ENCODE peak calls at places on chromosomes 11 and 22, in seven cellular contexts. One of them, this sample, is unnamed.

GRCh38 chr11:43681543-43681942 is 1.0 kb downstream of the HSD17B12 start:
- DNase-seq in neuronal stem cell: no peak
- DNase-seq in A673: peak
- DNase-seq in CD4-positive, alpha-beta memory T cell: no peak
- DNase-seq in GM06990: no peak
- DNase-seq in heart right ventricle: no peak
- DNase-seq in AG04449: no peak
- DNase-seq in this sample: no peak

GRCh38 chr22:40567106-40567505 is 69.4 kb downstream of the MRTFA start:
- DNase-seq in AG04449: peak
- DNase-seq in CD4-positive, alpha-beta memory T cell: no peak
- DNase-seq in GM06990: no peak
- DNase-seq in A673: no peak
- DNase-seq in heart right ventricle: no peak
- DNase-seq in neuronal stem cell: no peak
- DNase-seq in this sample: no peak

GRCh38 chr11:2549491-2549875 is 104.7 kb downstream of the KCNQ1 start:
- DNase-seq in heart right ventricle: no peak
- DNase-seq in GM06990: no peak
- DNase-seq in CD4-positive, alpha-beta memory T cell: no peak
- DNase-seq in neuronal stem cell: no peak
- DNase-seq in A673: no peak
- DNase-seq in AG04449: no peak
- DNase-seq in this sample: no peak

GRCh38 chr22:35569916-35570315 is 29.3 kb downstream of the RASD2 start:
- DNase-seq in heart right ventricle: no peak
- DNase-seq in A673: no peak
- DNase-seq in CD4-positive, alpha-beta memory T cell: no peak
- DNase-seq in neuronal stem cell: no peak
- DNase-seq in GM06990: no peak
- DNase-seq in AG04449: no peak
- DNase-seq in this sample: no peak

GRCh38 chr22:45164217-45165123 is 745 bp downstream of the NUP50 start:
- DNase-seq in CD4-positive, alpha-beta memory T cell: no peak
- DNase-seq in A673: peak
- DNase-seq in AG04449: no peak
- DNase-seq in neuronal stem cell: peak
- DNase-seq in GM06990: peak
- DNase-seq in heart right ventricle: peak
- DNase-seq in this sample: no peak

GRCh38 chr11:79957702-79958101 is 516.9 kb upstream of the TENM4 start:
- DNase-seq in AG04449: no peak
- DNase-seq in CD4-positive, alpha-beta memory T cell: no peak
- DNase-seq in heart right ventricle: no peak
- DNase-seq in A673: no peak
- DNase-seq in neuronal stem cell: no peak
- DNase-seq in GM06990: no peak
- DNase-seq in this sample: no peak

GRCh38 chr11:43919852-43920597 is 22.4 kb upstream of the C11orf96 start:
- DNase-seq in GM06990: no peak
- DNase-seq in AG04449: no peak
- DNase-seq in CD4-positive, alpha-beta memory T cell: no peak
- DNase-seq in A673: no peak
- DNase-seq in heart right ventricle: peak
- DNase-seq in neuronal stem cell: no peak
- DNase-seq in this sample: no peak

GRCh38 chr11:76228122-76229000 is 22.1 kb upstream of the WNT11 start:
- DNase-seq in neuronal stem cell: no peak
- DNase-seq in CD4-positive, alpha-beta memory T cell: no peak
- DNase-seq in heart right ventricle: no peak
- DNase-seq in A673: no peak
- DNase-seq in GM06990: no peak
- DNase-seq in AG04449: no peak
- DNase-seq in this sample: no peak

GRCh38 chr11:2088746-2089535 is 50.2 kb downstream of the IGF2 start:
- DNase-seq in heart right ventricle: no peak
- DNase-seq in A673: no peak
- DNase-seq in GM06990: no peak
- DNase-seq in CD4-positive, alpha-beta memory T cell: no peak
- DNase-seq in neuronal stem cell: no peak
- DNase-seq in AG04449: no peak
- DNase-seq in this sample: no peak

DNA sequence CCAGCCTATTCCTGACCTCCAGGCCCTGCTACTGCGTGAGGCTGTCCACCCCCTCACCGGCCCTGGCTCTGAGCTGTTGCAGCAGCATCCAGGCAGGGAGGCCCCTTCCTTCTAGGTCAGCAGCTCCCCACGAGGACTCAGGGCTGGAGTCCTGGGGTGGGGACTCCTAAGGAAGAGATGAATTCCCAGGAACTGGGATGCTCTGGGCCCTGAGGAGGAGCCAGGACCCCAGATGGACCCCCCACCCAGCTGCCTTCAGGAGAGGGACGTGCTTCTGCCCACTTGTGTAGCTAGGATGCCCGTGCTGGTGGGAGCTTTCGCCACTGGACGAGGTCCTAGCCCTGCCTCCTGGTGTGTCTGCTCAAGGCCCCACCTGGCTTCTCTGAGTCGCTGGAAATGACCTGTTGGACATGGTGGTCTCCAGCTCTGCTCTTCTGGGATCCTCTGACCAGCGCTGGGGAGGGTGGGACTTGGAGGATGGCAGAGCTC is 10.3 kb downstream of the MRGPRF start:
- DNase-seq in A673: no peak
- DNase-seq in GM06990: no peak
- DNase-seq in neuronal stem cell: no peak
- DNase-seq in CD4-positive, alpha-beta memory T cell: no peak
- DNase-seq in AG04449: no peak
- DNase-seq in heart right ventricle: no peak
- DNase-seq in this sample: no peak
- H3K4me3 ChIP-seq in A673: no peak
- H3K4me3 ChIP-seq in GM06990: no peak
- H3K4me3 ChIP-seq in neuronal stem cell: no peak
- H3K4me3 ChIP-seq in CD4-positive, alpha-beta memory T cell: no peak
- H3K4me3 ChIP-seq in AG04449: no peak
- H3K4me3 ChIP-seq in heart right ventricle: no peak
- H3K4me3 ChIP-seq in this sample: no peak

GRCh38 chr22:23762866-23763578 is at the start of gene C22orf15:
- DNase-seq in A673: peak
- DNase-seq in heart right ventricle: no peak
- DNase-seq in CD4-positive, alpha-beta memory T cell: no peak
- DNase-seq in AG04449: no peak
- DNase-seq in GM06990: no peak
- DNase-seq in neuronal stem cell: no peak
- DNase-seq in this sample: no peak
- H3K4me3 ChIP-seq in A673: peak
- H3K4me3 ChIP-seq in heart right ventricle: peak
- H3K4me3 ChIP-seq in CD4-positive, alpha-beta memory T cell: peak
- H3K4me3 ChIP-seq in AG04449: peak
- H3K4me3 ChIP-seq in GM06990: peak
- H3K4me3 ChIP-seq in neuronal stem cell: no peak
- H3K4me3 ChIP-seq in this sample: peak

DNA sequence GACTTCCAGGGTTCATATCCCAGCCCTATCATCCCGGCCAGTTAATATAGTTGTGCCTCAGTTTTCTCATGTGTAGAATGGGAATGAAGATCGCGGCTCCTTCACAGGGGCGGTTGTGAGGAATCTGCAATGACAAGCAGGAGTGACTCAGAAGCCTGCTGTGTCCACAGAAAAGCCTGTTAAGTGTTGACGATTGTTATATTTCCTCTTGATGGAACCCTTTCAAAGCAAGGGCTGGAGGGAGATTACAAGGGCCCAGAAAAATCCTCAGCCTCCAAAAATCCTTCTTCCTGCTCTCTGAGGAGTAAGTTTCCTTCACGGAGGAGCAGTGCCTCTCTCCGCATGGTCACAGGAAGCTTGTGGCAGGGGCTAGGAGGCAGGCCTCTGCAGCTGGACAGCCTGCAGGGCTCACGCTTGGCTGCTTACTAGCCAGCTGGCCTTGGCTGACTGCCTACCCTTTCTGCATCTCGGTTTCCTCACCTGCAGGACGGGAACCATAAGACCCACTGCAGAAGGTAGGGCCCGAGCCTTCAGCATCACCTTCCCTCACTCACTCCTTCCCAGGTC is 63.4 kb downstream of the CACNG2 start:
- DNase-seq in GM06990: no peak
- DNase-seq in CD4-positive, alpha-beta memory T cell: no peak
- DNase-seq in heart right ventricle: no peak
- DNase-seq in neuronal stem cell: no peak
- DNase-seq in A673: no peak
- DNase-seq in AG04449: no peak
- DNase-seq in this sample: no peak
- H3K4me3 ChIP-seq in GM06990: no peak
- H3K4me3 ChIP-seq in CD4-positive, alpha-beta memory T cell: no peak
- H3K4me3 ChIP-seq in heart right ventricle: no peak
- H3K4me3 ChIP-seq in neuronal stem cell: no peak
- H3K4me3 ChIP-seq in A673: no peak
- H3K4me3 ChIP-seq in AG04449: no peak
- H3K4me3 ChIP-seq in this sample: no peak

DNA sequence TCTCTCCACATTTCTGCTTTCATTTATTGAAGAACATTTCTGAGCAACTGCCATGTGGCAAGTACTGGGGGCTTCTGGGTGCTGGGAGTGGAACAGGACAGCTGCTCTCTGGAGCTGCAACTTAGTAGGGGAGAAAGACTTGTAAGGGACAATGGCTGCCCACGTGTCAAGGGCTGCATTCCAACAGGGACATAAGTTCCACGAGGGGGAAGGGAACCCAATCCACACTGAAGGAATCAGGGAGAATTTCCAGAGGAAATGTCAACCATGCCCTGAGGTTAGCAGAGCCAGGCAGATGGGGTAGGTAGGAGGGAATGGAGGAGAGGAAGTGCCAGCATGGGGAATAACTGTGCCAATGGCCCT is 1.7 kb downstream of the MAPK8IP2 start:
- DNase-seq in CD4-positive, alpha-beta memory T cell: no peak
- DNase-seq in GM06990: no peak
- DNase-seq in heart right ventricle: no peak
- DNase-seq in neuronal stem cell: no peak
- DNase-seq in AG04449: no peak
- DNase-seq in A673: no peak
- DNase-seq in this sample: no peak
- H3K4me3 ChIP-seq in CD4-positive, alpha-beta memory T cell: no peak
- H3K4me3 ChIP-seq in GM06990: no peak
- H3K4me3 ChIP-seq in heart right ventricle: no peak
- H3K4me3 ChIP-seq in neuronal stem cell: no peak
- H3K4me3 ChIP-seq in AG04449: no peak
- H3K4me3 ChIP-seq in A673: no peak
- H3K4me3 ChIP-seq in this sample: no peak

GRCh38 chr11:60457576-60457975 is 1.9 kb downstream of the MS4A1 start:
- DNase-seq in GM06990: peak
- DNase-seq in A673: no peak
- DNase-seq in heart right ventricle: no peak
- DNase-seq in neuronal stem cell: no peak
- DNase-seq in CD4-positive, alpha-beta memory T cell: no peak
- DNase-seq in AG04449: no peak
- DNase-seq in this sample: no peak
- H3K4me3 ChIP-seq in GM06990: peak
- H3K4me3 ChIP-seq in A673: no peak
- H3K4me3 ChIP-seq in heart right ventricle: no peak
- H3K4me3 ChIP-seq in neuronal stem cell: no peak
- H3K4me3 ChIP-seq in CD4-positive, alpha-beta memory T cell: no peak
- H3K4me3 ChIP-seq in AG04449: no peak
- H3K4me3 ChIP-seq in this sample: no peak

DNA sequence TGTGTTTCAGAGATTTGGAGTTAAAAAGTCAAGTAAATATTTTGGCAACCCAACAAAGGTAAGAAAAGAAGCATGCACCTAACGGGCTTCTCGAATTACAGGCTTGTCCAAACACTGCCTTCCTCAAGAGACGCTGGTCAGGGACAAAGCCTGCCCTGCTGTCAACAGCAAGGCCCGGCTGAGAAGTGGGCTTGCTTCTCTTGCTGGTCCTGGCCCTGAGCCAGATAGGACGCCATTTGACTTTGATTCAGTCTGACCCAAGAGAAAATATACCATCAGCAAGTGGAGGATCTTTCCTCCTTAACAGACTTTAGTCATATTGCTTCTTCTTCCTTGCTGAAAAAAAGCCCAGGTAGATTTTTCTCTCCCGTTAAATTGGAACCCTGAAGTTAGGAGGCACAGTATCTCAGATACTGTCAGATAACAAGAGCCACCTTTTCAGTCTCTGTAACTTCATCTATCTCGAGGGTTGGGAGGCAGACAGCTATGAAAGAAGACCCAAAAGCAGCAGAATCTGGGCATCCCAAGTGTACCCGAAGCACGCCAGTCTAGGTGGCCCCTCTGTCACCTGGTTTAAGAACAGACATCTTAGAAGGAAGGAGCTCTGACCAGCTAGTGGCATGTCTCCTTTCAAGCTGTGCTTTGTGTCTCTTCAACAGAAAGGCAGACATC is 57.5 kb downstream of the C22orf31 start:
- DNase-seq in GM06990: no peak
- DNase-seq in AG04449: no peak
- DNase-seq in heart right ventricle: no peak
- DNase-seq in neuronal stem cell: peak
- DNase-seq in CD4-positive, alpha-beta memory T cell: no peak
- DNase-seq in A673: no peak
- DNase-seq in this sample: no peak
- H3K4me3 ChIP-seq in GM06990: no peak
- H3K4me3 ChIP-seq in AG04449: no peak
- H3K4me3 ChIP-seq in heart right ventricle: no peak
- H3K4me3 ChIP-seq in neuronal stem cell: peak
- H3K4me3 ChIP-seq in CD4-positive, alpha-beta memory T cell: no peak
- H3K4me3 ChIP-seq in A673: no peak
- H3K4me3 ChIP-seq in this sample: no peak

GRCh38 chr11:124897681-124898680 is at the start of gene ROBO4:
- DNase-seq in AG04449: peak
- DNase-seq in GM06990: no peak
- DNase-seq in CD4-positive, alpha-beta memory T cell: no peak
- DNase-seq in heart right ventricle: peak
- DNase-seq in A673: no peak
- DNase-seq in neuronal stem cell: no peak
- DNase-seq in this sample: peak
- H3K4me3 ChIP-seq in AG04449: no peak
- H3K4me3 ChIP-seq in GM06990: no peak
- H3K4me3 ChIP-seq in CD4-positive, alpha-beta memory T cell: no peak
- H3K4me3 ChIP-seq in heart right ventricle: peak
- H3K4me3 ChIP-seq in A673: no peak
- H3K4me3 ChIP-seq in neuronal stem cell: no peak
- H3K4me3 ChIP-seq in this sample: no peak

DNA sequence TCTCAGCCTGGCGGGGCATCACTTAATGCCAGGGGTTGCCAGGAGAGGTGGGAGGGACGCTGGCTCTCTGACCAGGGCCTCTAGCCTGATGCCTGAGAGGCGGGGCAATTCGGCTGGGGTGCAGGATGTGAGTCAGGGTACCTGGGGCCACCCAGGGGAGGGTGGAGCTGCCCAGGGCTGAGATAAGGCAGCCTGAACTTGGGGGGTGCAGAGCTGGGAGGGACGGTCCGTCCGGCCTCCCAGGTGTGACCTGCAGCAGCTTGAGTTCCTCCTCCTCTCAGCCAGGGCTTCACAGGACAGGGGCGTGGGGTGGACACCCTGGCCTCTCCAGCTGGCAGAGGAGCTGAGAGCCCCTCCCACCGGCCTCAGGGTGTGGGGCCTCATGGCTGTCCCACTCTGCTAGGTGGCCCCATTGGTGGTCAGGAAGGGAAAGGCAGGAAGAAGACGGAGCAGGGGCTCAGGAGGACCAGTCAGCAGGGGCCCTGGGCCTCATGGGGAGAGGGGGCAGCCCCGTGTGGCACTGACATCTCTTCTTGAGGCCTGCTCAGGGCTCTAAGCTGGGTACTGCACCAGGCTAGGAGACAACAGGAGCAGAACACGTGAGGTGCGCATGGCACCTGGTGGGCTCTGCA is 942 bp upstream of the RPS6KA4 start:
- DNase-seq in GM06990: no peak
- DNase-seq in CD4-positive, alpha-beta memory T cell: no peak
- DNase-seq in A673: no peak
- DNase-seq in neuronal stem cell: no peak
- DNase-seq in AG04449: no peak
- DNase-seq in heart right ventricle: no peak
- DNase-seq in this sample: no peak
- H3K4me3 ChIP-seq in GM06990: no peak
- H3K4me3 ChIP-seq in CD4-positive, alpha-beta memory T cell: peak
- H3K4me3 ChIP-seq in A673: peak
- H3K4me3 ChIP-seq in neuronal stem cell: peak
- H3K4me3 ChIP-seq in AG04449: peak
- H3K4me3 ChIP-seq in heart right ventricle: peak
- H3K4me3 ChIP-seq in this sample: no peak

This sample was measured in skeletal muscle cell.